ENCODE peak calls at places on chromosomes 13 and 19, in seven cellular contexts. One of them, this sample, is unnamed.
A peak's percentile ranks its signal among the peaks of the same experiment; 100 is the strongest.

GRCh38 chr13:35720690-35721554 is 244.4 kb upstream of the MAB21L1 start:
- DNase-seq in heart left ventricle: no peak
- DNase-seq in upper lobe of left lung: peak; percentile 31
- DNase-seq in body of pancreas: peak; percentile 53
- DNase-seq in GM12892: peak; percentile 31
- DNase-seq in H54: peak; percentile 47
- DNase-seq in esophagus muscularis mucosa: no peak
- DNase-seq in this sample: peak; percentile 74

GRCh38 chr19:40740747-40741146 is 9.5 kb downstream of the ACTMAP start:
- DNase-seq in heart left ventricle: no peak
- DNase-seq in upper lobe of left lung: no peak
- DNase-seq in body of pancreas: no peak
- DNase-seq in GM12892: no peak
- DNase-seq in H54: no peak
- DNase-seq in esophagus muscularis mucosa: no peak
- DNase-seq in this sample: peak; percentile 87

GRCh38 chr13:69109891-69110525 is 997.6 kb upstream of the ATXN8OS start:
- DNase-seq in heart left ventricle: no peak
- DNase-seq in upper lobe of left lung: no peak
- DNase-seq in body of pancreas: no peak
- DNase-seq in GM12892: no peak
- DNase-seq in H54: no peak
- DNase-seq in esophagus muscularis mucosa: no peak
- DNase-seq in this sample: no peak

GRCh38 chr19:40744554-40745401 is 5.5 kb downstream of the ACTMAP start:
- DNase-seq in heart left ventricle: no peak
- DNase-seq in upper lobe of left lung: peak; percentile 82
- DNase-seq in body of pancreas: peak; percentile 42
- DNase-seq in GM12892: no peak
- DNase-seq in H54: no peak
- DNase-seq in esophagus muscularis mucosa: no peak
- DNase-seq in this sample: no peak

GRCh38 chr19:18156841-18157464 is 4.0 kb downstream of the PIK3R2 start:
- DNase-seq in heart left ventricle: peak; percentile 93
- DNase-seq in upper lobe of left lung: peak; percentile 90
- DNase-seq in body of pancreas: peak; percentile 96
- DNase-seq in GM12892: no peak
- DNase-seq in H54: peak; percentile 96
- DNase-seq in esophagus muscularis mucosa: no peak
- DNase-seq in this sample: peak; percentile 96

GRCh38 chr19:50509366-50509765 is 1.6 kb downstream of the JOSD2 start:
- DNase-seq in heart left ventricle: peak; percentile 52
- DNase-seq in upper lobe of left lung: no peak
- DNase-seq in body of pancreas: no peak
- DNase-seq in GM12892: no peak
- DNase-seq in H54: no peak
- DNase-seq in esophagus muscularis mucosa: no peak
- DNase-seq in this sample: no peak

GRCh38 chr19:58380736-58381459 is at the start of gene ZNF837:
- DNase-seq in heart left ventricle: peak; percentile 99
- DNase-seq in upper lobe of left lung: peak; percentile 100
- DNase-seq in body of pancreas: peak; percentile 100
- DNase-seq in GM12892: peak; percentile 94
- DNase-seq in H54: peak; percentile 99
- DNase-seq in esophagus muscularis mucosa: peak; percentile 99
- DNase-seq in this sample: peak; percentile 100

GRCh38 chr13:23570099-23570926 is at the start of gene TNFRSF19:
- DNase-seq in heart left ventricle: no peak
- DNase-seq in upper lobe of left lung: no peak
- DNase-seq in body of pancreas: peak; percentile 36
- DNase-seq in GM12892: no peak
- DNase-seq in H54: no peak
- DNase-seq in esophagus muscularis mucosa: no peak
- DNase-seq in this sample: no peak

GRCh38 chr13:99086149-99086868 is 108.4 kb upstream of the DOCK9 start:
- DNase-seq in heart left ventricle: peak; percentile 76
- DNase-seq in upper lobe of left lung: peak; percentile 61
- DNase-seq in body of pancreas: peak; percentile 67
- DNase-seq in GM12892: peak; percentile 60
- DNase-seq in H54: peak; percentile 79
- DNase-seq in esophagus muscularis mucosa: no peak
- DNase-seq in this sample: peak; percentile 75

GRCh38 chr13:53112522-53112921 is 83.9 kb downstream of the OLFM4 start:
- DNase-seq in heart left ventricle: no peak
- DNase-seq in upper lobe of left lung: no peak
- DNase-seq in body of pancreas: no peak
- DNase-seq in GM12892: no peak
- DNase-seq in H54: no peak
- DNase-seq in esophagus muscularis mucosa: no peak
- DNase-seq in this sample: no peak

GRCh38 chr13:42378383-42378780 is 106.4 kb downstream of the AKAP11 start:
- DNase-seq in heart left ventricle: no peak
- DNase-seq in upper lobe of left lung: no peak
- DNase-seq in body of pancreas: no peak
- DNase-seq in GM12892: no peak
- DNase-seq in H54: no peak
- DNase-seq in esophagus muscularis mucosa: no peak
- DNase-seq in this sample: no peak

DNA sequence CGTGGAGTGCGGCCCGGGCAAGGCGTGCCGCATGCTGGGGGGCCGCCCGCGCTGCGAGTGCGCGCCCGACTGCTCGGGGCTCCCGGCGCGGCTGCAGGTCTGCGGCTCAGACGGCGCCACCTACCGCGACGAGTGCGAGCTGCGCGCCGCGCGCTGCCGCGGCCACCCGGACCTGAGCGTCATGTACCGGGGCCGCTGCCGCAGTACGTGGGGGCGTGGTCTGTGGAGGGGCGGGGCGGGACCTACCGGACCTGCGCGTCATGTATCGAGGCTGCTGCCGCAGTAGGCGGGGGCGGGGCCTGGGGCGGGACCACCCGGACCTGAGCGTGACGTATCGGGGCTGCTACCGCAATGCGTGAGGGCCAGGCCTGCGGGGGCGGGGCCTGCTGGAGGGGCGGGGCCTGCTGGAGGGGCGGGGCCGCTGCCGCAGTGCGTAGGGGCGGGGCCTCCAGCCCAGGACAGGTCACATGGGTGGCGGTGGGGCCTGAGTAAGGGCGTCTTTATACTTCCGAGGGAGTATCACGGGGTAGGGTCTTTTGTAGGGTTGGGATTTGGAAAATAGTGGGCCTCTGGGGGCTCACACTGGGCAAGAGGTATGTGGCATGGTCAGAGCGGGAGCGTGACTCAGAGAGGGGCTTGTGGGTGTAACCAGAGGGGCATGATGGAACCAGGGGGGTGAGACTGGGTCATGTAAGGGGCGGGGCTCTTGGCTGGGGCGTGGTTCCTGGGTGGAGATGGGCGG is 4.3 kb downstream of the FSTL3 start:
- DNase-seq in heart left ventricle: peak; percentile 100
- DNase-seq in upper lobe of left lung: peak; percentile 100
- DNase-seq in body of pancreas: peak; percentile 100
- DNase-seq in GM12892: peak; percentile 95
- DNase-seq in H54: peak; percentile 97
- DNase-seq in esophagus muscularis mucosa: peak; percentile 100
- DNase-seq in this sample: peak; percentile 100
- TF ChIP-seq POLR2A in heart left ventricle: peak; percentile 91
- TF ChIP-seq POLR2A in upper lobe of left lung: peak; percentile 88
- TF ChIP-seq POLR2A in body of pancreas: peak; percentile 57
- TF ChIP-seq POLR2A in GM12892: peak; percentile 77
- TF ChIP-seq POLR2A in H54: peak; percentile 80
- TF ChIP-seq POLR2A in esophagus muscularis mucosa: peak; percentile 70
- TF ChIP-seq POLR2A in this sample: no peak

GRCh38 chr19:9306443-9306842 is 3.2 kb downstream of the ZNF699 start:
- DNase-seq in heart left ventricle: no peak
- DNase-seq in upper lobe of left lung: no peak
- DNase-seq in body of pancreas: no peak
- DNase-seq in GM12892: no peak
- DNase-seq in H54: peak; percentile 27
- DNase-seq in esophagus muscularis mucosa: no peak
- DNase-seq in this sample: no peak

GRCh38 chr19:9313756-9314155 is 4.1 kb upstream of the ZNF699 start:
- DNase-seq in heart left ventricle: no peak
- DNase-seq in upper lobe of left lung: no peak
- DNase-seq in body of pancreas: no peak
- DNase-seq in GM12892: no peak
- DNase-seq in H54: no peak
- DNase-seq in esophagus muscularis mucosa: no peak
- DNase-seq in this sample: no peak

GRCh38 chr19:9309974-9310446 is 372 bp upstream of the ZNF699 start:
- DNase-seq in heart left ventricle: peak; percentile 94
- DNase-seq in upper lobe of left lung: peak; percentile 91
- DNase-seq in body of pancreas: peak; percentile 83
- DNase-seq in GM12892: peak; percentile 42
- DNase-seq in H54: peak; percentile 78
- DNase-seq in esophagus muscularis mucosa: peak; percentile 97
- DNase-seq in this sample: peak; percentile 96

GRCh38 chr19:9308091-9308490 is 1.5 kb downstream of the ZNF699 start:
- DNase-seq in heart left ventricle: no peak
- DNase-seq in upper lobe of left lung: no peak
- DNase-seq in body of pancreas: no peak
- DNase-seq in GM12892: no peak
- DNase-seq in H54: no peak
- DNase-seq in esophagus muscularis mucosa: no peak
- DNase-seq in this sample: no peak

DNA sequence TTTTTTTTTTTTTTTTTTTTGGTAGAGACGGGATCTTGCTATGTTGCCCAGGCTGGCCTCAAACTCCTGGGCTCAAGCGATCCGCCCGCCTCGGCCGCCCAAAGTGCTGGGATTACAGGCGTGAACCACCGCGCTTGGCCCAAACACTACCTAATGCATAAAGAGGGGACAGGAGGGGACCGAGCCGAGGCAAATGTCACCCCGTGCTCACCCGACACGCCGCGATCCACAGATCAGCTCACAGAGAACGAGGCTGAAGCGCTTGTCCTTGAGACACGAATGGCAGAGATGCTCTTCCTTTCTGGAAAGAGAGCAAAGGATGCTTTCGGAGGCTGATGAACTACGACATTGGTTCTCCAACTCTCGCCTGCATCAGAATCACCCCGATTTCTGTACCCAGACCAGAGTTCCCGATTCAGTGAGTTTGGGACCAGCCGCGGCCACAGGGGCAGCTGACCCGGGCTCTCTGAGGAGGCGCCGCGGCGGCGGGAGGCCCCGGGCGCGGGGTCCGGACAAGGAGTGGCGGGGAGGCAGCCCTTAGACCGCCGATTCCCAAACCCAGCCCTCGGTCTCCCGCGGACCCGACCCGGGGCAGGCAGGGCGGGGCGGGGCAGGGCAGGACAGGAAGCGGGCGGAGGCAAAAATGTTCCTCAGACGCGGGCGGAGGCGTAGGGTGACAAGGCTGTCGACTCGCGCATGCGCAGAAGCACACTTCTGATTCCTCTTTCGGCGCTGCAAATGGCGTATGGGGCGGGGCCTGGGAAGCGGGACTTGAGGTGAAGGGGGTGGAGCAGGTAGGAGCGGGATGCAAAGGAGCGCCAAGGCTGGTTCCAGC is at the start of gene ZNF699:
- DNase-seq in heart left ventricle: peak; percentile 99
- DNase-seq in upper lobe of left lung: peak; percentile 98
- DNase-seq in body of pancreas: peak; percentile 98
- DNase-seq in GM12892: peak; percentile 81
- DNase-seq in H54: peak; percentile 90
- DNase-seq in esophagus muscularis mucosa: peak; percentile 99
- DNase-seq in this sample: peak; percentile 99
- TF ChIP-seq POLR2A in heart left ventricle: peak; percentile 83
- TF ChIP-seq POLR2A in upper lobe of left lung: peak; percentile 92
- TF ChIP-seq POLR2A in body of pancreas: peak; percentile 78
- TF ChIP-seq POLR2A in GM12892: peak; percentile 61
- TF ChIP-seq POLR2A in H54: peak; percentile 62
- TF ChIP-seq POLR2A in esophagus muscularis mucosa: peak; percentile 60
- TF ChIP-seq POLR2A in this sample: peak; percentile 33

GRCh38 chr19:48796468-48797083 is 14.3 kb downstream of the BCAT2 start:
- DNase-seq in heart left ventricle: no peak
- DNase-seq in upper lobe of left lung: no peak
- DNase-seq in body of pancreas: no peak
- DNase-seq in GM12892: no peak
- DNase-seq in H54: no peak
- DNase-seq in esophagus muscularis mucosa: no peak
- DNase-seq in this sample: no peak
- TF ChIP-seq POLR2A in heart left ventricle: no peak
- TF ChIP-seq POLR2A in upper lobe of left lung: no peak
- TF ChIP-seq POLR2A in body of pancreas: no peak
- TF ChIP-seq POLR2A in GM12892: no peak
- TF ChIP-seq POLR2A in H54: no peak
- TF ChIP-seq POLR2A in esophagus muscularis mucosa: no peak
- TF ChIP-seq POLR2A in this sample: no peak

GRCh38 chr13:28584873-28585317 is 74.0 kb upstream of the POMP start:
- DNase-seq in heart left ventricle: no peak
- DNase-seq in upper lobe of left lung: no peak
- DNase-seq in body of pancreas: no peak
- DNase-seq in GM12892: no peak
- DNase-seq in H54: no peak
- DNase-seq in esophagus muscularis mucosa: no peak
- DNase-seq in this sample: no peak

GRCh38 chr13:28586585-28587540 is 72.1 kb upstream of the POMP start:
- DNase-seq in heart left ventricle: no peak
- DNase-seq in upper lobe of left lung: no peak
- DNase-seq in body of pancreas: no peak
- DNase-seq in GM12892: no peak
- DNase-seq in H54: no peak
- DNase-seq in esophagus muscularis mucosa: no peak
- DNase-seq in this sample: no peak

GRCh38 chr13:28583661-28584091 is 75.3 kb upstream of the POMP start:
- DNase-seq in heart left ventricle: no peak
- DNase-seq in upper lobe of left lung: no peak
- DNase-seq in body of pancreas: no peak
- DNase-seq in GM12892: no peak
- DNase-seq in H54: no peak
- DNase-seq in esophagus muscularis mucosa: no peak
- DNase-seq in this sample: no peak

GRCh38 chr13:28582892-28583240 is 76.1 kb upstream of the POMP start:
- DNase-seq in heart left ventricle: no peak
- DNase-seq in upper lobe of left lung: no peak
- DNase-seq in body of pancreas: no peak
- DNase-seq in GM12892: no peak
- DNase-seq in H54: no peak
- DNase-seq in esophagus muscularis mucosa: no peak
- DNase-seq in this sample: no peak

GRCh38 chr13:28585557-28585956 is 73.4 kb upstream of the POMP start:
- DNase-seq in heart left ventricle: no peak
- DNase-seq in upper lobe of left lung: no peak
- DNase-seq in body of pancreas: no peak
- DNase-seq in GM12892: no peak
- DNase-seq in H54: no peak
- DNase-seq in esophagus muscularis mucosa: no peak
- DNase-seq in this sample: no peak
- TF ChIP-seq POLR2A in heart left ventricle: no peak
- TF ChIP-seq POLR2A in upper lobe of left lung: no peak
- TF ChIP-seq POLR2A in body of pancreas: no peak
- TF ChIP-seq POLR2A in GM12892: no peak
- TF ChIP-seq POLR2A in H54: no peak
- TF ChIP-seq POLR2A in esophagus muscularis mucosa: no peak
- TF ChIP-seq POLR2A in this sample: no peak